ENCODE peak calls at places on chromosomes 4 and X, in five cellular contexts. T is cardiac muscle cell, L is stomach, S is A549, D is esophagus squamous epithelium. X is an unnamed sample.

GRCh38 chr4:650951-651883 is 22.9 kb downstream of the ATP5ME start:
- DNase-seq in D (no peak), S (no peak), T (no peak), L (no peak), X (no peak)

GRCh38 chr4:15333692-15334633 is 93.9 kb upstream of the C1QTNF7 start:
- DNase-seq in S (no peak), L (no peak), D (no peak), T (no peak), X (no peak)

GRCh38 chrX:121146059-121146628 is 98.7 kb downstream of the GLUD2 start:
- DNase-seq in D (no peak), T (no peak), S (no peak), L (no peak), X (no peak)

GRCh38 chrX:56812515-56813105 is 83.6 kb downstream of the NBDY start:
- DNase-seq in L (no peak), T (no peak), D (no peak), S (no peak), X (no peak)

GRCh38 chr4:152696764-152697250 is 17.0 kb upstream of the TMEM154 start:
- DNase-seq in D (peak), S (no peak), L (peak), T (no peak), X (peak)

GRCh38 chr4:118032691-118033090 is 1.6 kb upstream of the NDST3 start:
- DNase-seq in L (no peak), S (no peak), D (no peak), T (no peak), X (no peak)

GRCh38 chr4:102825261-102826071 is 1.9 kb downstream of the UBE2D3 start:
- DNase-seq in L (no peak), T (peak), S (no peak), D (no peak), X (no peak)

GRCh38 chr4:142345909-142346308 is 500.2 kb downstream of the INPP4B start:
- DNase-seq in L (no peak), S (no peak), T (no peak), D (no peak), X (no peak)

GRCh38 chr4:79653871-79654270 is 245.8 kb upstream of the GK2 start:
- DNase-seq in T (no peak), L (no peak), D (no peak), S (no peak), X (no peak)
- H3K27ac ChIP-seq in T (no peak), L (no peak), D (no peak), S (no peak), X (no peak)

GRCh38 chr4:66489783-66490452 is 819.6 kb upstream of the EPHA5 start:
- DNase-seq in D (no peak), L (no peak), T (no peak), S (peak), X (peak)
- H3K27ac ChIP-seq in D (no peak), L (no peak), T (peak), S (peak), X (peak)

GRCh38 chrX:155611302-155611701 is 1.4 kb downstream of the TMLHE start:
- DNase-seq in L (no peak), T (no peak), D (no peak), S (no peak), X (no peak)
- H3K27ac ChIP-seq in L (peak), T (peak), D (no peak), S (no peak), X (no peak)

GRCh38 chr4:61541474-61541873 is 341.3 kb downstream of the ADGRL3 start:
- DNase-seq in D (no peak), L (no peak), T (peak), S (no peak), X (no peak)
- H3K27ac ChIP-seq in D (no peak), L (no peak), T (peak), S (no peak), X (no peak)

GRCh38 chrX:153933751-153934472 is 925 bp downstream of the NAA10 start:
- DNase-seq in L (no peak), T (no peak), D (no peak), S (no peak), X (no peak)
- H3K27ac ChIP-seq in L (peak), T (peak), D (peak), S (peak), X (peak)

DNA sequence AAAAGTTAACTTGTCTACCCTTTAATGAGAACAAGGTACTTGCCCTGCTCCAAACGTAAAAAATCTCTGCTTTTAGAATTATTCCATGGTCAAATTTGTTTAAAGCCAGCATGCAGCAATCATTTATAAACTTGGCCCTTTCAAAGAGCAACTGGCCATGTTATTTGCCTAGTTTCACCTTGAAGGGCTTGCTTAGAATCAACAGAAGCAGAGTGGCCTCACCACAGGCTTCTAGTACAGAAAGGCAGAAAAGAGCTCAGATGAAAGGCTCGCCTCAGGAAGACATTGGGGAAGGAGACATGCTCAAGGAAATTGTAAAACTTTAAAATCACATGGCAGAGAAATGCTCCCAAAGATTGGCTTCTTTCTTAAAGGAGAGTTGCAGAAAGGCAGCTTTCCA is 53.8 kb upstream of the USP26 start:
- DNase-seq in L (no peak), D (no peak), T (no peak), S (no peak), X (no peak)
- H3K27ac ChIP-seq in L (no peak), D (no peak), T (no peak), S (no peak), X (peak)